ENCODE peak calls at places on chromosomes 4 and X, in six cellular contexts. E is nucleus accumbens; G is stromal cell of bone marrow; K is RWPE2; S is aorta; W is naive thymus-derived CD8-positive, alpha-beta T cell. T is an unnamed sample.

GRCh38 chr4:2135083-2135482 is 76.0 kb downstream of the NAT8L start:
- DNase-seq in S (no peak), W (peak; percentile 43), E (no peak), K (no peak), G (no peak), T (peak; percentile 54)

GRCh38 chr4:47577779-47578553 is 92.9 kb downstream of the ATP10D start:
- DNase-seq in G (no peak), E (no peak), S (no peak), W (no peak), K (no peak), T (peak; percentile 3)

GRCh38 chr4:40722576-40723161 is 27.1 kb upstream of the NSUN7 start:
- DNase-seq in W (peak; percentile 36), K (no peak), S (no peak), G (no peak), E (no peak), T (no peak)

GRCh38 chr4:15396157-15396800 is 31.6 kb upstream of the C1QTNF7 start:
- DNase-seq in K (no peak), E (no peak), G (no peak), W (peak; percentile 43), S (no peak), T (peak; percentile 16)

GRCh38 chr4:6318206-6318605 is 48.6 kb downstream of the WFS1 start:
- DNase-seq in G (no peak), E (no peak), W (no peak), K (no peak), S (no peak), T (no peak)

GRCh38 chrX:153999359-154000037 is 20.2 kb downstream of the IRAK1 start:
- DNase-seq in W (no peak), G (no peak), K (no peak), E (no peak), S (no peak), T (no peak)

GRCh38 chr4:26717332-26717731 is 133.4 kb downstream of the TBC1D19 start:
- DNase-seq in K (no peak), G (peak; percentile 75), S (no peak), E (no peak), W (no peak), T (no peak)

GRCh38 chr4:74608151-74608949 is 163.4 kb downstream of the AREG start:
- DNase-seq in E (no peak), G (no peak), K (no peak), W (no peak), S (no peak), T (no peak)

GRCh38 chr4:1201851-1202525 is 29.6 kb upstream of the SPON2 start:
- DNase-seq in S (peak; percentile 77), W (peak; percentile 89), K (no peak), G (peak; percentile 47), E (no peak), T (no peak)

GRCh38 chrX:120120223-120120622 is 4.5 kb upstream of the RHOXF1 start:
- DNase-seq in E (no peak), K (no peak), W (no peak), G (peak; percentile 31), S (no peak), T (peak; percentile 2)

GRCh38 chr4:165476214-165477098 is 97.6 kb downstream of the CPE start:
- DNase-seq in W (no peak), K (no peak), E (no peak), G (peak; percentile 7), S (no peak), T (no peak)

GRCh38 chrX:121308276-121308805 is 260.9 kb downstream of the GLUD2 start:
- DNase-seq in S (no peak), E (peak; percentile 40), W (no peak), G (peak; percentile 66), K (no peak), T (peak; percentile 55)

GRCh38 chr4:66840178-66840577 is 705.1 kb downstream of the CENPC start:
- DNase-seq in E (no peak), W (no peak), G (no peak), S (no peak), K (no peak), T (no peak)

GRCh38 chr4:15677507-15677988 is 4.1 kb upstream of the FAM200B start:
- DNase-seq in W (no peak), E (no peak), S (no peak), K (peak; percentile 91), G (no peak), T (no peak)

GRCh38 chr4:25182941-25183340 is 22.7 kb upstream of the SEPSECS start:
- DNase-seq in W (no peak), G (no peak), K (no peak), S (no peak), E (no peak), T (no peak)

GRCh38 chrX:13605611-13606010 is 36.2 kb downstream of the EGFL6 start:
- DNase-seq in E (no peak), S (no peak), G (no peak), K (no peak), W (no peak), T (no peak)

GRCh38 chrX:48688531-48689142 is 5.0 kb downstream of the WAS start:
- DNase-seq in E (no peak), G (no peak), K (no peak), W (no peak), S (peak; percentile 74), T (no peak)

GRCh38 chr4:81040175-81040659 is 9.7 kb downstream of the BMP3 start:
- DNase-seq in E (no peak), S (no peak), W (peak; percentile 40), G (peak; percentile 25), K (no peak), T (peak; percentile 29)

GRCh38 chrX:94455782-94456181 is 781.8 kb downstream of the FAM133A start:
- DNase-seq in W (no peak), G (no peak), E (no peak), S (no peak), K (no peak), T (no peak)

GRCh38 chr4:101790521-101791188 is at the start of gene BANK1:
- DNase-seq in G (no peak), E (peak; percentile 5), W (peak; percentile 22), K (no peak), S (peak; percentile 77), T (no peak)

GRCh38 chr4:113781439-113782040 is 20.0 kb upstream of the CAMK2D start:
- DNase-seq in W (peak; percentile 21), E (no peak), K (no peak), S (no peak), G (no peak), T (no peak)

GRCh38 chr4:8537041-8537461 is 43.1 kb upstream of the GPR78 start:
- DNase-seq in S (peak; percentile 36), E (no peak), K (peak; percentile 77), G (peak; percentile 88), W (no peak), T (peak; percentile 54)

GRCh38 chrX:102892103-102892502 is 45.0 kb upstream of the RAB40AL start:
- DNase-seq in S (no peak), K (no peak), G (no peak), W (no peak), E (no peak), T (no peak)

GRCh38 chrX:153864561-153865320 is 21.2 kb downstream of the L1CAM start:
- DNase-seq in E (no peak), K (no peak), W (no peak), G (no peak), S (peak; percentile 68), T (no peak)

GRCh38 chr4:128823025-128823661 is 13.6 kb downstream of the JADE1 start:
- DNase-seq in K (no peak), E (no peak), W (no peak), G (peak; percentile 93), S (no peak), T (peak; percentile 60)

GRCh38 chrX:4239650-4240540 is 526.4 kb upstream of the PRKX start:
- DNase-seq in G (no peak), K (no peak), S (no peak), E (no peak), W (peak; percentile 8), T (no peak)

T was measured in astrocyte of the cerebellum.